ENCODE peak calls at places on chromosomes 12 and 14, in four cellular contexts. Z is IMR-90, O is K562, Y is A549. C is an unnamed sample.

GRCh38 chr12:50326636-50327284 is 43.4 kb upstream of the LIMA1 start:
- DNase-seq in Z (peak; percentile 72), O (no peak), Y (no peak), C (peak; percentile 65)

GRCh38 chr12:91138337-91138905 is 27.1 kb upstream of the LUM start:
- DNase-seq in Z (no peak), O (no peak), Y (no peak), C (no peak)

GRCh38 chr12:40224439-40225291 is at the start of gene LRRK2:
- DNase-seq in Z (peak; percentile 28), O (peak; percentile 11), Y (peak; percentile 31), C (no peak)

GRCh38 chr12:115255257-115255656 is 571.3 kb upstream of the TBX3 start:
- DNase-seq in Z (no peak), O (no peak), Y (no peak), C (no peak)

GRCh38 chr12:46677749-46678148 is 148.0 kb downstream of the SLC38A4 start:
- DNase-seq in Z (peak; percentile 55), O (peak; percentile 40), Y (peak; percentile 33), C (peak; percentile 66)

GRCh38 chr12:2475984-2476383 is 318.8 kb upstream of the FKBP4 start:
- DNase-seq in Z (no peak), O (no peak), Y (no peak), C (no peak)

GRCh38 chr14:94364037-94364436 is 24.4 kb downstream of the SERPINA1 start:
- DNase-seq in Z (no peak), O (no peak), Y (no peak), C (no peak)

GRCh38 chr12:52246720-52247621 is 13.9 kb downstream of the KRT7 start:
- DNase-seq in Z (no peak), O (no peak), Y (peak; percentile 58), C (peak; percentile 82)

GRCh38 chr12:76755829-76756379 is 8.0 kb upstream of the ZDHHC17 start:
- DNase-seq in Z (no peak), O (no peak), Y (no peak), C (no peak)

GRCh38 chr14:89418452-89418851 is 1.4 kb upstream of the FOXN3 start:
- DNase-seq in Z (no peak), O (no peak), Y (no peak), C (no peak)

GRCh38 chr14:95237121-95237876 is 80.0 kb upstream of the DICER1 start:
- DNase-seq in Z (no peak), O (no peak), Y (no peak), C (peak; percentile 34)

GRCh38 chr14:105931808-105932483 is 405.6 kb downstream of the TMEM121 start:
- DNase-seq in Z (no peak), O (peak; percentile 4), Y (peak; percentile 36), C (no peak)

GRCh38 chr12:110849748-110850403 is 3.1 kb downstream of the CCDC63 start:
- DNase-seq in Z (no peak), O (peak; percentile 17), Y (no peak), C (no peak)

GRCh38 chr14:90775441-90775840 is 40.8 kb downstream of the TTC7B start:
- DNase-seq in Z (no peak), O (no peak), Y (no peak), C (no peak)

GRCh38 chr12:80648866-80649265 is 58.6 kb upstream of the MYF6 start:
- DNase-seq in Z (peak; percentile 88), O (no peak), Y (no peak), C (no peak)

GRCh38 chr14:35818346-35819115 is 7.6 kb upstream of the BRMS1L start:
- DNase-seq in Z (peak; percentile 58), O (peak; percentile 52), Y (peak; percentile 57), C (peak; percentile 86)

GRCh38 chr12:85733441-85733840 is 102.8 kb downstream of the RASSF9 start:
- DNase-seq in Z (peak; percentile 10), O (no peak), Y (no peak), C (no peak)

GRCh38 chr12:131641315-131641714 is 69.6 kb upstream of the SFSWAP start:
- DNase-seq in Z (no peak), O (no peak), Y (no peak), C (no peak)

GRCh38 chr14:29216774-29217232 is 450.2 kb downstream of the FOXG1 start:
- DNase-seq in Z (no peak), O (no peak), Y (no peak), C (no peak)

GRCh38 chr14:75222208-75222701 is 45.8 kb upstream of the TMED10 start:
- DNase-seq in Z (peak; percentile 92), O (peak; percentile 34), Y (no peak), C (no peak)

GRCh38 chr12:107131832-107132616 is 38.7 kb upstream of the CRY1 start:
- DNase-seq in Z (peak; percentile 68), O (peak; percentile 64), Y (peak; percentile 76), C (peak; percentile 49)

GRCh38 chr12:89634508-89634907 is 74.1 kb downstream of the ATP2B1 start:
- DNase-seq in Z (no peak), O (no peak), Y (no peak), C (no peak)

GRCh38 chr14:65237956-65238355 is 135.6 kb upstream of the MAX start:
- DNase-seq in Z (no peak), O (peak; percentile 59), Y (no peak), C (peak; percentile 84)

GRCh38 chr14:22955702-22956575 is 951 bp downstream of the HAUS4 start:
- DNase-seq in Z (no peak), O (peak; percentile 57), Y (no peak), C (peak; percentile 48)

GRCh38 chr14:24078146-24078545 is 6.8 kb downstream of the CPNE6 start:
- DNase-seq in Z (no peak), O (no peak), Y (no peak), C (no peak)

DNA sequence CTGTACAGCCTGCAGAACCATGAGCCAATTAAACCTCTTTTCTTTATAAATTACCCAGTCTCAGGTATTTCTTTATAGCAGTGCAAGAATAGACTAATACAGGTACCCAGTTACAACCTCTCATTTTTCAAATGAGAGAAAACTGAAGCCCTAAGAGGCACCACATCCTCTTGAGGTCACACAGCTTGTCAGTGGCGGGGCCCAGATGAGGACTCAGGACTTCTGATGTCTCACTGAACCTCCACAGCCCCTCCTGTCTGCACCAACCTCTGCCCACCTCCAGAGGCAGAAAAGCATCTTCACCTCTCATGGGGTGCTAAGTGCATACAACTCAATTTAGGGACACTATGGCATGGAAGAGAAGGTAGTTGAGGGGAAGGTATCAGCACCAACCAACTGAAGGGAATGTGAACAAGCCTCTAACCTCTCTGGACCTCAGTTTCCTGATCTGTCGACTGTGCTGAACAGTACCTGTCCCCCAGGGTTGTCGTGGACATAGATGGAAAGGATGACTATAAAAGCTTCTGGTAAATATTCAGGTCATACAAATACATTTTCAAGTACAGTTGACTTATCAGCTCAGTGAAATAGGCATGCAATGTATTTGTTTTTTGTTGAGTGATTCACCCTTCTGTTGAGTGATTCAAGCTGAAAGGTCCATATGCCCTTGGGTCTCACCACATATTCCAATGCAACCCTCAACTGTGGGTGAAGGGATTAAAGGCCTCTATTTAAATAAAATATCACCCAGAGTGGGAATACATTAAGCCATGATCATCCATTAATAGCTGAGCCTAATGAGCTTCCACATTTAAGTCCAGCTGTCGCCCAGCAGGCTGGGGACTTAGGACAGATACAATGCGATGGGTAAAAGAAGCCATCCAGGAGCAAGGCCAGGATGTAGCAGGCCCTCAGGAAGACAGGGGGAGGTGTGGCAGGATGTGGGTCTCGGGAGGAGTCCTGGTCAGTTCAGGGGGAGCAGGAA is 120.4 kb downstream of the CRACR2A start:
- DNase-seq in Z (no peak), O (no peak), Y (no peak), C (no peak)
- TF ChIP-seq SMC3 in Z (no peak), O (no peak), Y (no peak), C (no peak)

GRCh38 chr12:97557116-97557515 is 94.5 kb downstream of the RMST start:
- DNase-seq in Z (no peak), O (no peak), Y (no peak), C (no peak)

GRCh38 chr12:97556201-97556824 is 93.7 kb downstream of the RMST start:
- DNase-seq in Z (no peak), O (no peak), Y (no peak), C (peak; percentile 77)

GRCh38 chr12:97560359-97560758 is 97.8 kb downstream of the RMST start:
- DNase-seq in Z (no peak), O (no peak), Y (no peak), C (no peak)

GRCh38 chr12:97561321-97562230 is 99.0 kb downstream of the RMST start:
- DNase-seq in Z (no peak), O (no peak), Y (no peak), C (no peak)

GRCh38 chr12:97560766-97561165 is 98.2 kb downstream of the RMST start:
- DNase-seq in Z (no peak), O (no peak), Y (no peak), C (no peak)
- TF ChIP-seq MAZ in Z (no peak), O (no peak), Y (no peak), C (no peak)

DNA sequence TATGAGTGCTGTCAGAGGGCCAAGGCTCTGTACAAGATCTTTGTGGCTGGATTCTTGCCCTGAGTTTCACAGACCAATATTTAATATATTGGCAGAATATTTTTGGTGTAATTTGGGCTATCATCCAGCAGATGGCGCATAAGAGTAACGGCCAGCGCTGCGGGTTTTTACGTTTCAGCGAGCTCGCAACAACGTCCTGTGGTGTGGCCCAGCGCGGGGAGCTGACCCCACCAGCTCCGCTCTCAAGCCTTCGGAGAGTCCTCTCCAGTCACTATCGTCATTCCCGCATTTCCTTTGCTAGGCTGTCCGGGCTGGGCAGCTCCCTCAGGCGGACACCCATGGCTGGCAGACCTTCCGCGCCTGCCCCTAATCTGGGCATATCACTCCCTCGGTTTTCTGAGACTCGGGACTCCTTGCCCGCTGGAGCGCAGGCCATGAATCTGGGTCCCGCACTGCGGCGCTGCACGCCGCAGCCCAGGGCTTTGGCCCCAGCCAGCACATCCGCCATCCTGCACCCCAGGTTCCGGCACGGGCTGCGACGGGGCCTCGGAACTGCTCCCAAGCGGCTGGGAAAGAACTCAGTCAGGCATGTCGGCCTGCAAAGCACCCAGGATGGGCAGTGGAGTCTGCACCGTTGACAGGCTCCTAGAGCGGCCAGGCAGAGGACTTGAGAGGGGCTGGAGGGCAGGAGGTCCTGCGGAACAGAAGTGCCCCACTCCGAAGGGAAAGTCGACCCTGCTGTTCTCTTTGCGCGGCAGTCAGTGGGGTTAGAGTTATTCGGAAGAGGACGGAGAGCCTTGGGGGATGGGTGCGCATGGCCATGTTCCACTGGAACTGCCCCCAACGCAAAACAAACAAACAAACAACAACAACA is 18.4 kb downstream of the OLR1 start:
- DNase-seq in Z (peak; percentile 63), O (peak; percentile 48), Y (peak; percentile 55), C (peak; percentile 16)
- TF ChIP-seq SMC3 in Z (peak; percentile 83), O (peak; percentile 34), Y (peak; percentile 91), C (peak; percentile 62)

GRCh38 chr12:113932411-113933196 is 33.5 kb downstream of the RBM19 start:
- DNase-seq in Z (peak; percentile 2), O (peak; percentile 96), Y (no peak), C (peak; percentile 14)
- TF ChIP-seq MAZ in Z (no peak), O (no peak), Y (no peak), C (no peak)

DNA sequence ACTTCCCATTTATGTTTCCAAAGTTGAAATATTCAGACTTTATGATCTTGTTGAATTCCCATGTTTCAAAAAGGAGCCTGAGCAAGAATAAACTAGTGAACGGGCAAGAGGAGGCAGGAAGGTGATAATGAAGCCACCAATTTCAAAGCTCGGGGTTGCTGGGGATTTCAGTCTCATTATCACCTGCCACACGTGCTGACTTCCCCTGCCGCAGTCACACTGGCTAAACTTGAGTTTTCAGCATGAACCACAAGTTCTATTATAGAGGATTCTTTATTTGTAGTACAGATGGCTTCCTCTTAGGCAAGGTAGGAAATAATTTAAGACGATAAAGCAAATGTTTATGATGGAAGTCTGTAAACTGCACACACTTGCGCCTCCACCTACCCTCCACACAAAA is 18.1 kb upstream of the DIABLO start:
- DNase-seq in Z (no peak), O (no peak), Y (no peak), C (no peak)
- TF ChIP-seq SMC3 in Z (no peak), O (no peak), Y (no peak), C (no peak)

GRCh38 chr14:52351561-52352491 is 37.7 kb downstream of the PTGER2 start:
- DNase-seq in Z (peak; percentile 41), O (no peak), Y (no peak), C (no peak)
- TF ChIP-seq MAZ in Z (no peak), O (no peak), Y (no peak), C (no peak)